ENCODE peak calls at places on chromosome 6, in five cellular contexts. E, R, T, A and O are unnamed samples.

GRCh38 chr6:11218827-11219826 is 13.3 kb downstream of the NEDD9 start:
- DNase-seq in A (no peak), R (no peak), T (peak), E (no peak), O (peak)

GRCh38 chr6:26250806-26251075 is 114.3 kb upstream of the BTN3A2 start:
- DNase-seq in T (no peak), E (no peak), A (no peak), R (no peak), O (no peak)

GRCh38 chr6:53312355-53312754 is 36.4 kb downstream of the ELOVL5 start:
- DNase-seq in R (no peak), E (no peak), T (no peak), A (peak), O (no peak)

GRCh38 chr6:87281426-87281825 is 41.0 kb upstream of the SMIM8 start:
- DNase-seq in T (no peak), E (no peak), R (no peak), A (no peak), O (no peak)

GRCh38 chr6:135088818-135089809 is 34.5 kb upstream of the HBS1L start:
- DNase-seq in E (no peak), T (no peak), A (peak), R (no peak), O (no peak)

GRCh38 chr6:74578339-74578738 is 627.5 kb downstream of the COL12A1 start:
- DNase-seq in A (no peak), T (no peak), R (no peak), E (no peak), O (no peak)

GRCh38 chr6:80457044-80457933 is 350.8 kb downstream of the BCKDHB start:
- DNase-seq in R (peak), A (peak), E (no peak), T (peak), O (peak)

GRCh38 chr6:75266716-75267291 is 17.8 kb downstream of the TMEM30A start:
- DNase-seq in E (no peak), A (peak), R (no peak), T (no peak), O (no peak)

GRCh38 chr6:25504661-25505060 is 147.4 kb upstream of the SCGN start:
- DNase-seq in R (no peak), T (no peak), E (no peak), A (no peak), O (no peak)

GRCh38 chr6:113823916-113824315 is 33.2 kb upstream of the MARCKS start:
- DNase-seq in R (no peak), E (no peak), T (no peak), A (no peak), O (no peak)

GRCh38 chr6:108798672-108799355 is 49.4 kb upstream of the ARMC2 start:
- DNase-seq in E (peak), T (no peak), A (peak), R (no peak), O (peak)

GRCh38 chr6:53299331-53299835 is 49.4 kb downstream of the ELOVL5 start:
- DNase-seq in R (no peak), A (no peak), T (no peak), E (no peak), O (no peak)

GRCh38 chr6:134537146-134537555 is 219.2 kb upstream of the SGK1 start:
- DNase-seq in A (no peak), T (no peak), R (no peak), E (no peak), O (no peak)

GRCh38 chr6:166555066-166555465 is 31.4 kb downstream of the RAMACL start:
- DNase-seq in E (no peak), A (no peak), R (no peak), T (no peak), O (no peak)

GRCh38 chr6:159716247-159717086 is 10.8 kb upstream of the WTAP start:
- DNase-seq in A (peak), R (no peak), T (no peak), E (no peak), O (peak)

GRCh38 chr6:56347526-56347925 is 100.1 kb upstream of the COL21A1 start:
- DNase-seq in E (no peak), A (no peak), T (no peak), R (no peak), O (no peak)

GRCh38 chr6:145734486-145735355 is 599 bp downstream of the EPM2A start:
- DNase-seq in R (peak), A (peak), T (peak), E (peak), O (peak)

GRCh38 chr6:73585566-73586415 is 65.0 kb upstream of the EEF1A1 start:
- DNase-seq in R (no peak), T (no peak), A (peak), E (no peak), O (no peak)

GRCh38 chr6:3451498-3451897 is 5.4 kb downstream of the SLC22A23 start:
- DNase-seq in T (no peak), A (no peak), R (no peak), E (no peak), O (no peak)

GRCh38 chr6:129920103-129920798 is 59.1 kb upstream of the TMEM244 start:
- DNase-seq in A (no peak), E (no peak), T (no peak), R (no peak), O (no peak)

GRCh38 chr6:123849406-123849805 is 45.7 kb downstream of the NKAIN2 start:
- DNase-seq in A (no peak), E (no peak), R (no peak), T (no peak), O (no peak)

GRCh38 chr6:156508923-156509322 is 268.3 kb upstream of the ARID1B start:
- DNase-seq in R (no peak), E (no peak), A (peak), T (no peak), O (no peak)

GRCh38 chr6:36728289-36729168 is 30.9 kb downstream of the RAB44 start:
- DNase-seq in A (no peak), T (no peak), R (no peak), E (no peak), O (no peak)

GRCh38 chr6:89120371-89120770 is 2.5 kb upstream of the SRSF12 start:
- DNase-seq in A (no peak), R (no peak), T (no peak), E (no peak), O (no peak)

GRCh38 chr6:11460837-11461661 is 76.5 kb upstream of the TMEM170B start:
- DNase-seq in A (peak), R (no peak), T (no peak), E (no peak), O (no peak)

GRCh38 chr6:167826230-167827061 is at the start of gene AFDN:
- DNase-seq in A (no peak), T (peak), E (no peak), R (peak), O (peak)

GRCh38 chr6:170033666-170034065 is 257.2 kb downstream of the DLL1 start:
- DNase-seq in R (peak), T (no peak), E (no peak), A (no peak), O (no peak)

GRCh38 chr6:159434410-159434809 is 258.6 kb downstream of the SOD2 start:
- DNase-seq in R (no peak), T (no peak), E (no peak), A (no peak), O (no peak)

GRCh38 chr6:163525926-163526325 is 111.4 kb downstream of the QKI start:
- DNase-seq in T (no peak), R (no peak), E (no peak), A (no peak), O (no peak)

GRCh38 chr6:1873781-1874180 is 264.1 kb downstream of the FOXC1 start:
- DNase-seq in R (no peak), A (no peak), E (no peak), T (no peak), O (no peak)

GRCh38 chr6:108589244-108589730 is 28.6 kb downstream of the FOXO3 start:
- DNase-seq in A (peak), E (no peak), T (peak), R (no peak), O (peak)

GRCh38 chr6:148457137-148457842 is 114.7 kb downstream of the SASH1 start:
- DNase-seq in E (no peak), R (no peak), T (no peak), A (no peak), O (no peak)

GRCh38 chr6:153162646-153163045 is 31.6 kb upstream of the RGS17 start:
- DNase-seq in R (no peak), T (no peak), A (no peak), E (no peak), O (no peak)

GRCh38 chr6:9484686-9485085 is 930.2 kb downstream of the TFAP2A start:
- DNase-seq in E (no peak), T (no peak), R (no peak), A (no peak), O (no peak)

GRCh38 chr6:12956991-12957320 is 240.4 kb downstream of the PHACTR1 start:
- DNase-seq in R (no peak), T (no peak), E (no peak), A (peak), O (no peak)

GRCh38 chr6:1713016-1713600 is 103.4 kb downstream of the FOXC1 start:
- DNase-seq in A (no peak), E (no peak), T (no peak), R (no peak), O (no peak)

GRCh38 chr6:47934023-47934422 is 152.2 kb downstream of the OPN5 start:
- DNase-seq in R (no peak), E (no peak), T (no peak), A (peak), O (peak)

GRCh38 chr6:33288141-33288941 is 698 bp downstream of the WDR46 start:
- DNase-seq in E (no peak), A (no peak), R (no peak), T (no peak), O (no peak)

GRCh38 chr6:154202334-154202733 is 154.3 kb downstream of the IPCEF1 start:
- DNase-seq in R (no peak), A (no peak), E (no peak), T (no peak), O (no peak)